ENCODE peak calls at places on chromosomes 12 and 14, in five cellular contexts. G, J, D, W and S are unnamed samples.

GRCh38 chr12:119713551-119714031 is 45.7 kb downstream of the PRKAB1 start:
- DNase-seq in G (no peak), J (no peak), D (peak), W (no peak), S (no peak)

GRCh38 chr12:32292175-32292574 is 107.2 kb upstream of the FGD4 start:
- DNase-seq in G (no peak), J (no peak), D (no peak), W (no peak), S (no peak)

GRCh38 chr14:33307691-33308369 is 369.2 kb downstream of the NPAS3 start:
- DNase-seq in G (no peak), J (no peak), D (no peak), W (peak), S (no peak)

GRCh38 chr12:116164976-116165425 is 112.5 kb downstream of the MED13L start:
- DNase-seq in G (no peak), J (no peak), D (no peak), W (peak), S (no peak)

GRCh38 chr12:74602881-74603523 is 65.4 kb downstream of the ATXN7L3B start:
- DNase-seq in G (no peak), J (no peak), D (no peak), W (peak), S (no peak)

GRCh38 chr12:63495974-63496373 is 172.3 kb downstream of the DPY19L2 start:
- DNase-seq in G (no peak), J (no peak), D (no peak), W (no peak), S (no peak)

GRCh38 chr14:99412122-99413061 is 68.3 kb downstream of the SETD3 start:
- DNase-seq in G (no peak), J (no peak), D (no peak), W (no peak), S (peak)

GRCh38 chr14:87097021-87097420 is 896.0 kb downstream of the GALC start:
- DNase-seq in G (no peak), J (no peak), D (no peak), W (peak), S (no peak)

GRCh38 chr12:54596526-54596946 is 8.1 kb upstream of the PPP1R1A start:
- DNase-seq in G (peak), J (peak), D (peak), W (peak), S (peak)

GRCh38 chr12:28023156-28023887 is 50.8 kb upstream of the PTHLH start:
- DNase-seq in G (no peak), J (no peak), D (no peak), W (peak), S (no peak)

GRCh38 chr12:55955800-55956508 is 9.9 kb downstream of the PMEL start:
- DNase-seq in G (no peak), J (peak), D (no peak), W (peak), S (peak)

GRCh38 chr14:67172056-67172455 is 17.2 kb upstream of the GARIN2 start:
- DNase-seq in G (no peak), J (no peak), D (no peak), W (no peak), S (no peak)

GRCh38 chr14:75393794-75394193 is 34.0 kb upstream of the JDP2 start:
- DNase-seq in G (no peak), J (no peak), D (no peak), W (no peak), S (no peak)

GRCh38 chr12:104865080-104865479 is 93.0 kb downstream of the SLC41A2 start:
- DNase-seq in G (no peak), J (no peak), D (no peak), W (no peak), S (no peak)

GRCh38 chr14:84825481-84825880 is 704.5 kb upstream of the FLRT2 start:
- DNase-seq in G (no peak), J (no peak), D (no peak), W (peak), S (no peak)

GRCh38 chr14:49545071-49545470 is 41.1 kb downstream of the RPS29 start:
- DNase-seq in G (no peak), J (no peak), D (no peak), W (no peak), S (no peak)

GRCh38 chr12:111137968-111138367 is 217.6 kb upstream of the MYL2 start:
- DNase-seq in G (no peak), J (no peak), D (no peak), W (no peak), S (no peak)

GRCh38 chr12:14514946-14515345 is 52.7 kb downstream of the PLBD1 start:
- DNase-seq in G (no peak), J (no peak), D (no peak), W (no peak), S (no peak)

GRCh38 chr12:39490500-39491276 is 47.8 kb upstream of the KIF21A start:
- DNase-seq in G (no peak), J (no peak), D (no peak), W (peak), S (no peak)

GRCh38 chr12:96108321-96108720 is 72.9 kb upstream of the LTA4H start:
- DNase-seq in G (no peak), J (no peak), D (peak), W (peak), S (peak)

GRCh38 chr12:13950502-13950901 is 30.9 kb downstream of the GRIN2B start:
- DNase-seq in G (no peak), J (no peak), D (no peak), W (no peak), S (no peak)

GRCh38 chr12:64187794-64188193 is 34.3 kb downstream of the KICS2 start:
- DNase-seq in G (no peak), J (no peak), D (no peak), W (no peak), S (no peak)

GRCh38 chr14:34997762-34998161 is 15.0 kb downstream of the SRP54 start:
- DNase-seq in G (no peak), J (no peak), D (no peak), W (no peak), S (no peak)

GRCh38 chr12:21697829-21698630 is 40.4 kb upstream of the LDHB start:
- DNase-seq in G (no peak), J (no peak), D (no peak), W (no peak), S (no peak)

GRCh38 chr14:64117671-64118402 is 176.3 kb downstream of the ESR2 start:
- DNase-seq in G (no peak), J (no peak), D (no peak), W (peak), S (no peak)

GRCh38 chr12:89825591-89826449 is 117.2 kb upstream of the ATP2B1 start:
- DNase-seq in G (no peak), J (no peak), D (no peak), W (peak), S (no peak)